ENCODE peak calls at places on chromosomes 7 and 10, in four cellular contexts. I is cardiac muscle cell, D is mucosa of descending colon, K is neuronal stem cell. Q is an unnamed sample.
A peak's percentile ranks its signal among the peaks of the same experiment; 100 is the strongest.

GRCh38 chr7:148858489-148858888 is 25.6 kb downstream of the EZH2 start:
- DNase-seq in I (no peak), K (no peak), D (no peak), Q (no peak)

GRCh38 chr10:26491934-26492333 is 53.8 kb downstream of the APBB1IP start:
- DNase-seq in I (peak; percentile 56), D (no peak), K (no peak), Q (no peak)

GRCh38 chr7:13560441-13560840 is 429.0 kb downstream of the ETV1 start:
- DNase-seq in D (no peak), K (no peak), I (peak; percentile 10), Q (no peak)

GRCh38 chr7:46100521-46100920 is 179.4 kb upstream of the IGFBP3 start:
- DNase-seq in D (no peak), K (no peak), I (no peak), Q (no peak)

GRCh38 chr10:21724020-21724589 is 190.1 kb downstream of the MLLT10 start:
- DNase-seq in K (no peak), I (peak; percentile 50), D (no peak), Q (no peak)

GRCh38 chr10:47303105-47303504 is 3.1 kb downstream of the GDF10 start:
- DNase-seq in D (no peak), I (no peak), K (no peak), Q (no peak)

GRCh38 chr10:71448146-71448545 is 51.4 kb downstream of the CDH23 start:
- DNase-seq in D (no peak), I (no peak), K (no peak), Q (no peak)

GRCh38 chr10:103633846-103634245 is 140.3 kb downstream of the NEURL1 start:
- DNase-seq in I (no peak), K (no peak), D (no peak), Q (no peak)

GRCh38 chr10:11563936-11564335 is 47.5 kb downstream of the USP6NL start:
- DNase-seq in K (no peak), I (no peak), D (no peak), Q (no peak)

GRCh38 chr7:156147104-156147503 is 334.8 kb upstream of the SHH start:
- DNase-seq in K (no peak), I (no peak), D (no peak), Q (no peak)

GRCh38 chr10:128549192-128549591 is 423.0 kb upstream of the MKI67 start:
- DNase-seq in D (no peak), K (no peak), I (no peak), Q (no peak)

GRCh38 chr10:128543186-128543585 is 417.0 kb upstream of the MKI67 start:
- DNase-seq in K (no peak), D (no peak), I (no peak), Q (no peak)

GRCh38 chr10:128542659-128543058 is 416.4 kb upstream of the MKI67 start:
- DNase-seq in K (no peak), D (no peak), I (no peak), Q (no peak)

GRCh38 chr10:128546651-128547165 is 420.5 kb upstream of the MKI67 start:
- DNase-seq in I (no peak), D (no peak), K (no peak), Q (no peak)

DNA sequence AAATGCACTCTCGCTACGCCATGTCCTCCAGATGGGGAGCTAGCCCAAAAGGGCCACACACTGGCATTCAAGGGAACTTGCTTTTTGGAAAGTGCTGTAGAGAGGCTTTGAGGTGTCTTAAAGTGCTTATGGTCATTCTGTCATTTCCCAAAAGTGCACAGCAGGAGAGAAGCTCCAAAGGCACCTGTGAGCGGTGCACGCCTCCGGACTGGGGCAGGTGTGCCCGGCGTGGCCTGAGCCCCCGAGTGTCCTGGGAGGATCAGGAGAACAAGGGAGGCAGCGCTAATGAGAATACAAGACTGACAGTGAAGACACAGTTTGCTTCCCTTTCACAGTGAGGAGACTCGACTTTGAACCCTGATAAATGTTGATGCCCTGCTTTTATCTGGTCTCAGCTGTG is 419.0 kb upstream of the MKI67 start:
- DNase-seq in D (no peak), K (no peak), I (no peak), Q (no peak)
- H3K9me3 ChIP-seq in D (no peaks in the 10 kb centered on the region), K (no peaks in the 10 kb centered on the region), I (no peaks in the 10 kb centered on the region), Q (no peaks in the 10 kb centered on the region)

GRCh38 chr10:17125316-17125715 is 4.3 kb downstream of the CUBN start:
- DNase-seq in K (no peak), I (no peak), D (no peak), Q (no peak)
- H3K9me3 ChIP-seq in K (no peaks in the 10 kb centered on the region), I (no peaks in the 10 kb centered on the region), D (no peaks in the 10 kb centered on the region), Q (no peaks in the 10 kb centered on the region)

GRCh38 chr7:157821959-157822687 is 485.3 kb downstream of the DNAJB6 start:
- DNase-seq in K (no peak), I (no peak), D (no peak), Q (no peak)
- H3K9me3 ChIP-seq in K (no peaks in the 10 kb centered on the region), I (no peaks in the 10 kb centered on the region), D (no peaks in the 10 kb centered on the region), Q (no peaks in the 10 kb centered on the region)

GRCh38 chr10:128263891-128264688 is 137.9 kb upstream of the MKI67 start:
- DNase-seq in K (peak; percentile 56), D (peak; percentile 83), I (peak; percentile 68), Q (peak; percentile 57)

GRCh38 chr10:128268015-128268722 is 141.9 kb upstream of the MKI67 start:
- DNase-seq in D (no peak), K (peak; percentile 70), I (peak; percentile 58), Q (no peak)

GRCh38 chr10:128267581-128267980 is 141.4 kb upstream of the MKI67 start:
- DNase-seq in D (no peak), K (no peak), I (no peak), Q (no peak)

GRCh38 chr10:128265596-128265995 is 139.4 kb upstream of the MKI67 start:
- DNase-seq in K (no peak), I (no peak), D (no peak), Q (no peak)
- H3K9me3 ChIP-seq in K (no peaks in the 10 kb centered on the region), I (no peaks in the 10 kb centered on the region), D (no peaks in the 10 kb centered on the region), Q (no peaks in the 10 kb centered on the region)